ENCODE peak calls at places on chromosomes 3 and 15, in six cellular contexts. W is psoas muscle, H is PC-9, Z is fibroblast of lung, P is heart left ventricle, Y is uterus. J is an unnamed sample.

GRCh38 chr3:127652246-127652995 is 20.3 kb upstream of the ABTB1 start:
- DNase-seq in W (peak), H (no peak), Z (peak), P (peak), Y (peak), J (no peak)

GRCh38 chr3:10855083-10855870 is 39.2 kb downstream of the SLC6A11 start:
- DNase-seq in W (no peak), H (no peak), Z (no peak), P (no peak), Y (no peak), J (no peak)

GRCh38 chr3:127714866-127715265 is 42.1 kb downstream of the ABTB1 start:
- DNase-seq in W (no peak), H (no peak), Z (no peak), P (no peak), Y (no peak), J (no peak)

GRCh38 chr3:138833908-138834358 is 795 bp downstream of the PIK3CB start:
- DNase-seq in W (peak), H (peak), Z (peak), P (no peak), Y (no peak), J (no peak)

GRCh38 chr3:24507776-24508422 is 13.2 kb upstream of the THRB start:
- DNase-seq in W (no peak), H (no peak), Z (no peak), P (no peak), Y (no peak), J (no peak)

GRCh38 chr15:63610209-63610841 is 13.1 kb downstream of the FBXL22 start:
- DNase-seq in W (peak), H (peak), Z (peak), P (peak), Y (peak), J (no peak)

GRCh38 chr15:92910451-92910850 is 10.3 kb downstream of the CHD2 start:
- DNase-seq in W (no peak), H (no peak), Z (no peak), P (no peak), Y (no peak), J (no peak)

GRCh38 chr3:10561942-10562565 is 56.7 kb upstream of the ATP2B2 start:
- DNase-seq in W (no peak), H (no peak), Z (no peak), P (no peak), Y (no peak), J (no peak)

GRCh38 chr3:127566801-127567200 is 23.7 kb downstream of the TPRA1 start:
- DNase-seq in W (no peak), H (no peak), Z (no peak), P (no peak), Y (no peak), J (no peak)

GRCh38 chr3:13976469-13976868 is 96.6 kb upstream of the WNT7A start:
- DNase-seq in W (no peak), H (no peak), Z (no peak), P (no peak), Y (no peak), J (no peak)

GRCh38 chr15:69305204-69305931 is 6.7 kb downstream of the PAQR5 start:
- DNase-seq in W (no peak), H (no peak), Z (peak), P (no peak), Y (no peak), J (peak)

GRCh38 chr3:123749716-123750115 is 134.4 kb downstream of the MYLK start:
- DNase-seq in W (no peak), H (peak), Z (peak), P (no peak), Y (no peak), J (no peak)

GRCh38 chr15:66638377-66638776 is 63.7 kb upstream of the SMAD6 start:
- DNase-seq in W (no peak), H (no peak), Z (no peak), P (no peak), Y (no peak), J (no peak)

GRCh38 chr15:34993877-34994276 is 5.8 kb upstream of the ZNF770 start:
- DNase-seq in W (no peak), H (no peak), Z (no peak), P (no peak), Y (no peak), J (no peak)

GRCh38 chr15:85019815-85020590 is 38.3 kb downstream of the PDE8A start:
- DNase-seq in W (no peak), H (no peak), Z (peak), P (no peak), Y (no peak), J (no peak)

GRCh38 chr3:189269356-189269755 is 97.6 kb downstream of the TPRG1 start:
- DNase-seq in W (no peak), H (no peak), Z (no peak), P (no peak), Y (no peak), J (no peak)

GRCh38 chr15:64686130-64686735 is 89.2 kb downstream of the RBPMS2 start:
- DNase-seq in W (no peak), H (no peak), Z (peak), P (no peak), Y (peak), J (no peak)
- TF ChIP-seq CTCF in W (peak), H (peak), Z (peak), P (peak), Y (peak), J (peak)

GRCh38 chr15:49468440-49468839 is 45.4 kb downstream of the FGF7 start:
- DNase-seq in W (no peak), H (no peak), Z (peak), P (no peak), Y (peak), J (no peak)
- H3K27ac ChIP-seq in W (no peak), H (no peak), Z (no peak), P (no peak), Y (peak), J (no peak)

GRCh38 chr3:4665197-4665596 is 172.0 kb downstream of the ITPR1 start:
- DNase-seq in W (no peak), H (no peak), Z (no peak), P (no peak), Y (no peak), J (no peak)

GRCh38 chr3:4674216-4674615 is 181.1 kb downstream of the ITPR1 start:
- DNase-seq in W (no peak), H (no peak), Z (peak), P (no peak), Y (no peak), J (no peak)

GRCh38 chr3:4672727-4673126 is 179.6 kb downstream of the ITPR1 start:
- DNase-seq in W (no peak), H (no peak), Z (no peak), P (no peak), Y (no peak), J (no peak)

GRCh38 chr3:4666078-4666477 is 172.9 kb downstream of the ITPR1 start:
- DNase-seq in W (no peak), H (no peak), Z (no peak), P (no peak), Y (no peak), J (no peak)

DNA sequence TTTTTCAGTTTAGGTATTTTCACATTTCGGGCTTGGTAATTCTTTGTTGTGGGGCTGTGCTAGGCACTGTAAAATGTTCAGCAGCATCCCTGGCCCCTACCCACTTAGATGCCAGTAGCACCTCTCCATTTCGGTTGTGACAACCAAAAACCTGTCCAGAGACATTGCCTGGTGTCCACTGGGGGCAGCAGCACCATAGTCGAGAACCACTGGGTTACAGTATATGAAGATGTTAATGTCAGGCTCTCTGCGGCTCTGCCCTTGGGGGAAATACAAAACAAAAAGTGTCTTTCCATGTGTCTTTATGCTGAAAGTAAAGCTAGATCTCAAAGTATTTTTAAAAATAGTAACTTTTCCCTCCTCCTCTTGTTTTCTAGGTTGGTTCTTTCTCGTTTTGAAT is 177.2 kb downstream of the ITPR1 start:
- DNase-seq in W (no peak), H (no peak), Z (no peak), P (no peak), Y (no peak), J (no peak)
- TF ChIP-seq CTCF in W (no peak), H (peak), Z (peak), P (no peak), Y (peak), J (no peak)

DNA sequence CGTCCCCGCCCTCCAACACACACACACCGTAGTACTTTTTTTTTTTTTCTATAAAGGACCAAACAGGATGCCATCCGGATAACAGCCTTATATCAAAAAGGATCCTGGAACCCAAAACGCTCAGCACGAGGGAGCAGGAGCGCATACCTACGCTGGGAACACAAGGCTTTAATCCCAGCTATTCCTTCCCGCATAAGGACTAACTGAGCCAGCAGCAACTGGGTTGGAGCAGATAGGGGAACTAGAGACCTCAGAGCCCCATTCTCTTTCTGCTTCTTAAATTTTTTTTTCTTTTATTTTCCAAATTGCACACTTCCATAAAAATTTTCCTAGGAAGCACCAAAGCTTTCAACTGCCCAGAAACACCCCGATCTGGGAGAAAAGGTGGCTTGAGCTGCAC is 1.3 kb downstream of the TRANK1 start:
- DNase-seq in W (no peak), H (no peak), Z (no peak), P (no peak), Y (no peak), J (no peak)
- H3K27ac ChIP-seq in W (no peak), H (no peak), Z (peak), P (no peak), Y (peak), J (peak)

DNA sequence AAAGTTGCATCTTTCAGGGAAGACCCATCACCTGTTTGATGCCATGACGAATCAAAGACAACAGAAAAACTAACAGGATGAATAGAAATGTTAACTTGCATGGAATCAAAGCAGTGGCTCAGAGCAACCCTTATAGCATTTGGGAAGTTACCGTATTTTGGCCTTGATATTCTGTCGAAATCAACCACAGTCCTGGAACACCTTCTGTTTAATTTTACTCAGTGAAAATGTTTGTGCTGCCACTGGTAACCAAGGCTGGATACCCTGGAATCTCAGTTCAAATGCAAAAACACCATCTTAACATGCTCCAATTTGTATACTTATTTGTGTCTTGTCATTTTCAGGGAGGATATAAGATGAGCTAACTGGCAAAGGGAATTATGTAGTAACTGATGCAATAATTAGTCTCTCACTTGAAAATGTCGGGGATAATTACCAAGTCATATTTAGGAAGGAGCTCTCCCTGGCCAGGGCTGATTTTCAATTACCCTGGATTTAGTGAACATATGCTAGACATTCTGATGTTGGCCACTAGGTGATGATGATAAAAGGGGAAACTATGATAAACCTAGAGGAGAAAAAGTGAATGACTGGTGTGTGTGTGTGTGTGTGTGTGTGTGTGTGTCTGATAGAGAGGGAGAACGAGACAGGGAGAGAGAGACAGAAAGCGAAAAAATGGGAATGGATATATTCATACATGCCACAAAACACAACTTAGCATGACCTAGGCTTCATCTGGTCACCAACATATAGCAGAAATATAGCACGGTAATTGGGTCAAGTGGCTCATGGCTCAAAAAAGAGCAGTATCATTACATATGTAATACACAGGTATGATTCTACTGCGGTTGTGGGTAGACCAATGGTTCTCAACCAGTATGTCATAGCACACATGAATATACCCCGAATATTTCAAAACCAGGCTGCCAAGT is 19.0 kb upstream of the PRICKLE2 start:
- DNase-seq in W (no peak), H (peak), Z (peak), P (no peak), Y (no peak), J (no peak)
- TF ChIP-seq CTCF in W (no peak), H (peak), Z (peak), P (no peak), Y (no peak), J (peak)